ENCODE peak calls at places on chromosome 12, in eight cellular contexts. X is fibroblast of lung; I is CD4-positive, alpha-beta memory T cell; G is heart right ventricle; Z is uterus; K is mammary epithelial cell; V is hepatocyte; C is PC-3. U is an unnamed sample. For H3K4me1, the result is how much of the 10 kb centered on the place peaks cover.

GRCh38 chr12:88570103-88570502 is 10.2 kb downstream of the KITLG start:
- DNase-seq in X (peak), I (no peak), G (no peak), Z (peak), K (peak), V (no peak), C (no peak), U (no peak)

GRCh38 chr12:94401326-94401725 is 58.3 kb downstream of the CEP83 start:
- DNase-seq in X (no peak), I (no peak), G (no peak), Z (no peak), K (no peak), V (no peak), C (no peak), U (no peak)

GRCh38 chr12:77010637-77011548 is 54.5 kb downstream of the E2F7 start:
- DNase-seq in X (peak), I (peak), G (peak), Z (peak), K (peak), V (peak), C (peak), U (peak)

GRCh38 chr12:96234591-96235496 is 40.7 kb downstream of the ELK3 start:
- DNase-seq in X (no peak), I (no peak), G (no peak), Z (no peak), K (no peak), V (no peak), C (no peak), U (no peak)

GRCh38 chr12:118371354-118372282 is 1.1 kb downstream of the TAOK3 start:
- DNase-seq in X (peak), I (peak), G (peak), Z (peak), K (peak), V (peak), C (peak), U (peak)

GRCh38 chr12:103268831-103269514 is 226.8 kb downstream of the C12orf42 start:
- DNase-seq in X (peak), I (no peak), G (no peak), Z (no peak), K (no peak), V (no peak), C (no peak), U (no peak)

GRCh38 chr12:6273931-6274687 is 36.4 kb upstream of the PLEKHG6 start:
- DNase-seq in X (no peak), I (no peak), G (peak), Z (peak), K (no peak), V (no peak), C (peak), U (no peak)

GRCh38 chr12:99372257-99372933 is 275.2 kb upstream of the GARIN6 start:
- DNase-seq in X (no peak), I (no peak), G (no peak), Z (no peak), K (no peak), V (no peak), C (no peak), U (no peak)

GRCh38 chr12:78028426-78028825 is 197.7 kb downstream of the NAV3 start:
- DNase-seq in X (no peak), I (no peak), G (no peak), Z (no peak), K (no peak), V (no peak), C (no peak), U (no peak)

GRCh38 chr12:76158518-76159321 is 74.2 kb upstream of the NAP1L1 start:
- DNase-seq in X (peak), I (peak), G (peak), Z (no peak), K (peak), V (peak), C (peak), U (peak)

GRCh38 chr12:109767991-109768900 is 54.6 kb downstream of the FAM222A start:
- DNase-seq in X (no peak), I (no peak), G (no peak), Z (no peak), K (no peak), V (peak), C (no peak), U (no peak)

GRCh38 chr12:48350249-48351021 is at the start of gene ZNF641:
- DNase-seq in X (peak), I (peak), G (peak), Z (peak), K (peak), V (peak), C (peak), U (peak)

GRCh38 chr12:30694971-30695326 is 720 bp downstream of the IPO8 start:
- DNase-seq in X (peak), I (no peak), G (no peak), Z (peak), K (peak), V (peak), C (peak), U (peak)

GRCh38 chr12:30694412-30694955 is 1.2 kb downstream of the IPO8 start:
- DNase-seq in X (no peak), I (no peak), G (no peak), Z (no peak), K (peak), V (peak), C (peak), U (no peak)

GRCh38 chr12:30696486-30696885 is 817 bp upstream of the IPO8 start:
- DNase-seq in X (no peak), I (no peak), G (no peak), Z (no peak), K (no peak), V (no peak), C (no peak), U (no peak)

GRCh38 chr12:30696103-30696408 is 387 bp upstream of the IPO8 start:
- DNase-seq in X (no peak), I (no peak), G (no peak), Z (no peak), K (no peak), V (no peak), C (no peak), U (no peak)

DNA sequence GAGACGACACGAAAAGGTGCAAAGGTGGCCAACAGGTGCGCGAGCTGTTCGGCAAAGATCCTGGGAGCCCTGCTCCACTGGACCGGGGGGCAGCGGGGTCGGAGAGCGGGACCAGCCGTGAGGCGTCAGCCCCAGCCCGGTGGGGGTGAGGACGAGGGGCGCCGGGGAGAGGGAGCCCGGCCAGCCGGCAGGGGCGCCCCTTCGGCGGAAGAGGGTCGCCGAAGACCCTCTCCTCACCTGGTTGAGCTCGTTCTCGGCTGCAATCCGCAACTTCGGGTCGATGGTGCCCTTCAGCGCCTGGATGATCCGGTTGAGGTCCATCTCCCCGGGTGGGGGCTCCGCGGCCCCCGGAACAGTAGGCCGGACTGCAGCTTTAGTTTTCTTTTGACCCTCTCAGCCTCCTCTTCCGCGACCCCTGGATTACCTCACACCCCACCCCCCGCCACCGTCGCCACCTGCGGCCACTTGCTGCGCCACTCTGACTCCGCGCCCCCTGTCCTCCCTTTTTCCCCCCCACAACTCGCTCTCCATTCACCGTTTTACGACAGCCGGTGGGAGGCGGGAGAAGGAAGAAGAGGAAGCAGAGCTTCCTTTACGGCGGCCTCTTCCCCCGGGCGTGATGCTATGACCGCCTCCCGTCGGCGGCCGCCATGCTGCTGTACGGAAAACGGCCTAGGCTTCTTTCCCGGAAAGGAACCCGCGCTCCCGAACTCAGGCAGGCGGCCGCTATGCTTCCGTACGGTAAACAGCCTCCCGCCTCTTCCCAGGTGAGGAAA is at the start of gene IPO8:
- DNase-seq in X (peak), I (peak), G (peak), Z (peak), K (peak), V (peak), C (peak), U (peak)
- H3K27ac ChIP-seq in X (peak), I (peak), G (peak), Z (peak), K (peak), V (peak), C (no peak), U (peak)

GRCh38 chr12:21940549-21940948 is 677 bp downstream of the ABCC9 start:
- DNase-seq in X (no peak), I (no peak), G (no peak), Z (no peak), K (no peak), V (no peak), C (no peak), U (no peak)

GRCh38 chr12:21942377-21942703 is 1.1 kb upstream of the ABCC9 start:
- DNase-seq in X (no peak), I (no peak), G (no peak), Z (no peak), K (no peak), V (no peak), C (no peak), U (no peak)

GRCh38 chr12:21940972-21941521 is at the start of gene ABCC9:
- DNase-seq in X (peak), I (no peak), G (peak), Z (peak), K (no peak), V (peak), C (no peak), U (peak)

GRCh38 chr12:21939435-21939834 is 1.8 kb downstream of the ABCC9 start:
- DNase-seq in X (no peak), I (no peak), G (peak), Z (peak), K (no peak), V (no peak), C (no peak), U (no peak)

DNA sequence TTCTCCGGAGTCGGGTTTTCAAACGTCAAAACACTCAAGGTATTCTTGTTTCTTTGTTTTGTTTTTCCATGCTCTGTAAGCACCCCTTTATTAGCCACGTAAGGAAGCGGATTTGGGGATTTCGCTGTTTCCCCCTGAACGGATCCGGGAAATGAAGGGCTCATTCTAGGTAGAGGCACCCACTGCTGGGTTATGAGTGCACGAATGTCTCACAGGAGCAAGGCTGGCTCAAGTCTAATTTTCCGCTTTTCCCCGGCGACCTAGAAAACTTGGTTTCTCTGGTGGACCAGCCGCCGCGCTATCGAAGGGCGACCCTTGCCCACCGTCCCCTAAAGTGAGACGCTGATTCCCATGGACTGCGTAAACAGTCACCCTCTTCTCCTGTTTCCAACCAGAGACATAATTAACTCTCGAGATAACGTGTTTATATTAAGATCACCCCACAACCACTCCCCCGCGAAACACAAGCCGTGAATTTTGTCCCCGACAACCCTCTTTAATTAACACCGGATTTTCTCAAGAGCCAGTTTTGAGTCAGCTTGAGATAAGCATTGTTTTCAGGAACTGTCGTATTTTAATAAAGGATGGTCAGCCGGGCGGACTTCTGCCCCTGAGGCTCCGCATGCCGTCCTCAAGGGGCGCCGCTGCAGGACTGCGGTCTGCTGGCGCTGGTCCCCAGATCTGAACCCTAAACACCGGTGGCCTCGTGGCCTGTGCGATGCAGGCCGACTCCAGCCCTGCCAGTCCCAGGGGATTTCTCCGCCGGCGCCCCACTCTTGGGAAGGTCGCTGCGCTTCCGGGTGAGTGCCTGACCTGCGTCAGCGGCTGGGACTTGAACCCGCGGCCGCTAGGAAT is 523 bp upstream of the ABCC9 start:
- DNase-seq in X (peak), I (no peak), G (peak), Z (peak), K (no peak), V (peak), C (no peak), U (peak)
- H3K4me3 ChIP-seq in X (peak), I (no peak), G (peak), Z (peak), K (no peak), V (peak), C (no peak), U (peak)

GRCh38 chr12:4118017-4118510 is 155.5 kb upstream of the CCND2 start:
- DNase-seq in X (peak), I (no peak), G (peak), Z (no peak), K (peak), V (peak), C (no peak), U (peak)
- H3K4me1 ChIP-seq in X (under half), I (half or more), G (under half), Z (under half), K (under half), V (under half), C (under half), U (under half)

DNA sequence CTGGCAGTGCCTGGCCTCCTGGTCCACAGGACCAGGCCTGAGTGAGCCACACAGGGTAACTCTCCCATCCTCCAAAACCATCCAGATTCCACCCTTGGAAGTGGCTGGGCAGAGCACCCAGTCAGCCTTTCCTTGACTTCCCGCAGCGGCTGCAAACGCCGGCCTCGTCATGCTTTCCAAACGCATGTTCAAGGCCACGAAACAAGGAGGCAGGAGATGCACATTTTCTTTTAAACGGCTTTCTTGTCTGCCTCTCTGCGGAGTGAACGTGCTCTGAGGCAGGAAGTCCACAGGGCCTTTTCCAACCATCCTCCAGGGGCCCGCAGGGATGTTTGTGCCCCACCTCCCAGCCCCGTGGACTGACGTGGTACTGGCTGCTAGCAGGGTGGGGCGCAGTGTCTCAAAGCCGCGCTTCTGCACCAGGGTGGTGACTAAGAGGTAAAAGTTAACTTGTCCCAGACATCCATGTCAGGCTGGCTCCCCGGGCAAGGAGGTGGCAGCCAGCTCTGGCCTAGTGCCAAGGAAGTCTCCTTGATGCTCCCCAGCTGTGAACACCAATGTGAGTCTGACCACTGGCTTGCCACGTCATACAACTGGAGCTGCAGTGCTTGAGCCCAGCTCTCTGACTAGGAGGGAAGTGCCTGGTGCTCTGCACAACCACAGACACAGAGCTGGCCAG is 45.0 kb downstream of the KCNA5 start:
- DNase-seq in X (peak), I (no peak), G (no peak), Z (peak), K (no peak), V (peak), C (peak), U (no peak)
- H3K27ac ChIP-seq in X (peak), I (no peak), G (no peak), Z (no peak), K (no peak), V (no peak), C (no peak), U (no peak)

GRCh38 chr12:105317942-105318614 is 12.4 kb upstream of the C12orf75 start:
- DNase-seq in X (peak), I (no peak), G (no peak), Z (no peak), K (no peak), V (peak), C (no peak), U (no peak)
- H3K4me3 ChIP-seq in X (no peak), I (no peak), G (no peak), Z (no peak), K (no peak), V (no peak), C (no peak), U (no peak)

GRCh38 chr12:55707841-55708694 is at the start of gene ITGA7:
- DNase-seq in X (peak), I (peak), G (peak), Z (peak), K (no peak), V (peak), C (peak), U (peak)
- H3K4me1 ChIP-seq in X (under half), I (under half), G (under half), Z (under half), K (under half), V (under half), C (under half), U (under half)

GRCh38 chr12:12720637-12721250 is 3.6 kb downstream of the CDKN1B start:
- DNase-seq in X (peak), I (no peak), G (no peak), Z (no peak), K (peak), V (no peak), C (peak), U (no peak)

GRCh38 chr12:12723681-12724420 is 6.7 kb downstream of the CDKN1B start:
- DNase-seq in X (peak), I (peak), G (peak), Z (peak), K (peak), V (peak), C (peak), U (peak)

GRCh38 chr12:12723147-12723680 is 6.0 kb downstream of the CDKN1B start:
- DNase-seq in X (peak), I (no peak), G (no peak), Z (no peak), K (no peak), V (no peak), C (peak), U (no peak)

GRCh38 chr12:12721251-12721689 is 4.1 kb downstream of the CDKN1B start:
- DNase-seq in X (peak), I (peak), G (no peak), Z (no peak), K (no peak), V (no peak), C (peak), U (no peak)

DNA sequence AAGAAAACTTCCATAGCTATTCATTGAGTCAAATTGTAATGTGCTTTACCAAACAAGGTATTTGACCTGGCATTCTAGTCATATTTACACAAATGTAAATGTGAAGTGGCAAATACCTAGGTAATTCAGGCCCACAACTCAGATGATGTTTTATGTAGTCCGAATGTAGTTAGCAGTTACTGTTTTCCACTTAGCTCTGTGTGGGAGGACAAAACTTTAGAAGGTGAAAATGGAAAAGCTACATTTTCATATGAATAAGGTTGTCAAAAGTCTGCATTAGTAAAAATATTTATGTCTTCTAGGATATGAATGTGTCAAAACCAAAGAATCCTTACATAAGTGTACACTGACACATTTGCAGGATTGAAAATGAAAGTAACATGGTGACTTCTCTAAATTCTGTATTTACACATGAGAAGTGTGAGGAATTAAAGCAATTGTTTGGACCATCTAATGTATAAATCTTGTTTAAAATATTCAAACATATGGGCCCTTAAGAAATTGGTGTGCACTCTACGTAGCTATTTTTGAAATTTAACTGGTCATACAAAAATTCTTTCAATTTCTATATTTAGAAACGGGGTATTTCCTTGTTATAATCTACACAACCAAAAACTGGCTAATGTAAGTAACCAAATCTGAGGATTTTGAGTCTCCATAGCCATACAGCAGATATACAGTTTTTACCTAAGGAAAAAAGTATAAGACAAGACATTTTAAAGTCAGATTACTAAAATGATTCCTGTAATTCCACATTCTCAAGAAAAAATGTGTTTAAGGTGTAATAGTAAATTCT is 5.4 kb downstream of the CDKN1B start:
- DNase-seq in X (peak), I (no peak), G (no peak), Z (no peak), K (peak), V (no peak), C (peak), U (no peak)
- H3K27ac ChIP-seq in X (peak), I (peak), G (peak), Z (peak), K (peak), V (peak), C (peak), U (peak)

DNA sequence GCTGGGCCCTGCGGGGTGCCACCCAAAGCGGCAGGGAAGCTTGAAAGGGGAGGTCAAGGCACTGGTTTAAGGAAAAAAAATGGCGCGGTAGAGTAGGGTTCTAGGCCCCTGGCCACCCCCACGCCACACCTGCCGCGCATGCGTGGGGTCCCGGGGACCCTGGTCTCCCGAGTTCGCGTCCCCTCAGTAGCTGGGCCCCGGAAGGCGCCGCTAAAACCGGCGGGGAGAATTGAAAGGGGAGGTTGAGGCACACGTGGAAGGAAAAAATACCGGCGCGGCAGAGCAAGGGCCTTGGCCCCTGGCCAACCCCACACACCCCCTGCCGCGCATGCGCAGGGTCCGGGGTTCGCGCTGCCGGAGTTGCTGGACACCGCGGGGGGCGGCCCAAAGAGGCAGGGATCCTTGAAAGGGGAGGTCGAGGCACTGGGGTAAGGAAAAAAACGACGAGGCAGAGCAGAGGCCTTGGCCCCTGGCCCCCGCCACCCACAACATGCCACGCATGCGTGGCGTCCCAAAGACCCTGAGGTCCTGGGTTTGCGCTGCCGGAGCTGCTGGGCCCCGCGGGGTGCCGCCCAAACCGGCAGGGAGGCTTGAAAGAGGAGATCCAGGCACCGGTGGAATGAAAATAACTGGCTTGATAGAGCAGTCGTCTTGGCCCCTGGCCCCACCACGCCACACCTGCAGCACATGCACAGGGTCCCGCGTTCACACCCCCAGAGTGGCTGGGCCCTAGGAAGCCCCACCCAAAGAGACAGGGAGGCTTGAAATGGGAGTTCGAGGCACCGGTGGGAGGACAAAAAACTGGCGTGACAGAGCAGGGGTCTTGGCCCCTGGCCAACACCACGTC is 314.5 kb downstream of the ALG10 start:
- DNase-seq in X (no peak), I (no peak), G (no peak), Z (no peak), K (no peak), V (no peak), C (no peak), U (no peak)
- H3K4me3 ChIP-seq in X (no peak), I (no peak), G (no peak), Z (no peak), K (no peak), V (no peak), C (peak), U (no peak)

GRCh38 chr12:52612431-52613290 is 5.7 kb downstream of the KRT73 start:
- DNase-seq in X (no peak), I (no peak), G (no peak), Z (no peak), K (no peak), V (no peak), C (no peak), U (no peak)
- H3K4me1 ChIP-seq in X (under half), I (half or more), G (under half), Z (under half), K (under half), V (under half), C (under half), U (under half)

U was measured in psoas muscle.